ENCODE peak calls at places on chromosomes 2 and 18, in nine cellular contexts. N is AG04449, Y is H1, C is AG04450, E is astrocyte of the spinal cord, G is fibroblast of the aortic adventitia, P is Peyer's patch, X is progenitor cell of endocrine pancreas, S is GM20000. K is an unnamed sample.

GRCh38 chr2:70190086-70190412 is 770 bp downstream of the C2orf42 start:
- DNase-seq in X (no peak), E (no peak), C (no peak), S (no peak), Y (no peak), N (no peak), G (no peak), P (no peak), K (no peak)

GRCh38 chr18:45106331-45106774 is 425.7 kb downstream of the SETBP1 start:
- DNase-seq in C (no peak), E (peak), N (no peak), P (no peak), Y (no peak), S (peak), G (peak), X (no peak), K (peak)

GRCh38 chr2:88212251-88212790 is 42.2 kb downstream of the THNSL2 start:
- DNase-seq in N (no peak), G (peak), X (no peak), Y (peak), E (no peak), S (no peak), C (no peak), P (no peak), K (no peak)

GRCh38 chr2:209525834-209526281 is 102.0 kb downstream of the MAP2 start:
- DNase-seq in C (peak), E (peak), P (no peak), S (no peak), G (peak), X (no peak), N (peak), Y (no peak), K (no peak)

GRCh38 chr2:57397550-57398360 is 648.9 kb upstream of the VRK2 start:
- DNase-seq in G (no peak), X (no peak), E (no peak), C (no peak), P (no peak), S (no peak), Y (no peak), N (no peak), K (no peak)

GRCh38 chr2:42202299-42203008 is 33.3 kb downstream of the EML4 start:
- DNase-seq in G (peak), X (no peak), N (no peak), E (no peak), C (no peak), P (no peak), Y (no peak), S (no peak), K (no peak)

GRCh38 chr2:191114403-191114886 is 36.3 kb downstream of the STAT4 start:
- DNase-seq in P (no peak), Y (no peak), N (no peak), S (peak), G (peak), E (no peak), C (no peak), X (no peak), K (peak)

GRCh38 chr18:23369231-23369630 is 83.9 kb upstream of the RIOK3 start:
- DNase-seq in N (no peak), S (no peak), C (no peak), E (no peak), G (no peak), Y (no peak), P (no peak), X (no peak), K (no peak)

GRCh38 chr18:68778280-68778875 is 19.5 kb upstream of the CCDC102B start:
- DNase-seq in S (no peak), G (no peak), Y (no peak), N (no peak), X (no peak), E (no peak), P (no peak), C (no peak), K (no peak)

GRCh38 chr2:226440119-226440917 is 359.3 kb downstream of the IRS1 start:
- DNase-seq in E (peak), S (no peak), G (peak), C (no peak), N (no peak), Y (no peak), P (no peak), X (no peak), K (no peak)

GRCh38 chr2:667332-668000 is 9.7 kb downstream of the TMEM18 start:
- DNase-seq in Y (no peak), P (no peak), G (peak), X (no peak), N (no peak), E (peak), C (peak), S (no peak), K (no peak)

GRCh38 chr2:133475610-133476009 is 92.7 kb downstream of the NCKAP5 start:
- DNase-seq in P (no peak), N (no peak), S (no peak), E (no peak), G (no peak), Y (no peak), X (no peak), C (no peak), K (no peak)

GRCh38 chr2:172777431-172777830 is 41.8 kb downstream of the RAPGEF4 start:
- DNase-seq in P (no peak), S (no peak), C (no peak), E (no peak), X (no peak), G (no peak), Y (no peak), N (no peak), K (no peak)

GRCh38 chr2:217955881-217956493 is 46.8 kb downstream of the TNS1 start:
- DNase-seq in G (no peak), E (no peak), X (no peak), N (no peak), P (peak), C (no peak), Y (no peak), S (no peak), K (no peak)

GRCh38 chr18:28003451-28003850 is 173.5 kb downstream of the CDH2 start:
- DNase-seq in C (peak), S (no peak), Y (no peak), P (no peak), X (no peak), E (peak), N (no peak), G (peak), K (no peak)

GRCh38 chr2:157692768-157693167 is 64.1 kb upstream of the ACVR1C start:
- DNase-seq in N (peak), S (no peak), E (peak), X (no peak), Y (no peak), P (no peak), C (peak), G (peak), K (no peak)

GRCh38 chr2:233031556-233032500 is 644 bp upstream of the NEU2 start:
- DNase-seq in E (no peak), P (no peak), S (no peak), C (no peak), N (no peak), Y (no peak), G (no peak), X (no peak), K (no peak)
- TF ChIP-seq CTCF in E (no peak), P (no peak), S (no peak), C (no peak), N (no peak), Y (peak), G (no peak), X (no peak), K (no peak)

DNA sequence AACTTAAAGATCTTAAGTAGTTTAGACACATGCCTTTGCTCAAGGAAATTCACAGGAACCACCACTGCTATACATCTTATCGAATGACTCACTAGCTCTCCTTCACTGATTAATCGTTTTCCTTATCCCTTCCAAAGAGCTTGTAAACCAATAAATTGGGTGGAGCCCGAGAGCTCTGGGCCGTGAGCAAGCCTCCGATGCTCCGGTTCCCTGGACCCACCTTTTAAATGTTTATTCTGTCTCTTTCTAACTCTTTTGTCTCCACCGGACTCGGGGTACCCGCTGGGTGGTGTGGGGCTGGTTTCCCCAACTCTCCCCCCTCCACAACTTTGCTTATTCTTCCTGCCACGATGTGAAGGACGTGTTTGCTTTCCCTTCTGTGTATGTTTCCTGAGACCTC is 292.9 kb upstream of the TMEFF2 start:
- DNase-seq in N (no peak), E (no peak), G (no peak), C (no peak), X (no peak), Y (no peak), P (peak), S (no peak), K (no peak)
- TF ChIP-seq CTCF in N (no peak), E (no peak), G (no peak), C (no peak), X (no peak), Y (no peak), P (no peak), S (no peak), K (no peak)

GRCh38 chr2:40210968-40211353 is 240.9 kb downstream of the SLC8A1 start:
- DNase-seq in G (no peak), X (no peak), N (no peak), Y (no peak), S (no peak), C (no peak), P (no peak), E (no peak), K (no peak)

GRCh38 chr2:40213616-40214015 is 238.3 kb downstream of the SLC8A1 start:
- DNase-seq in P (no peak), S (no peak), X (no peak), N (no peak), Y (no peak), E (no peak), C (no peak), G (peak), K (no peak)

GRCh38 chr2:40210344-40210967 is 241.4 kb downstream of the SLC8A1 start:
- DNase-seq in P (no peak), S (no peak), C (no peak), Y (no peak), X (no peak), G (no peak), E (no peak), N (no peak), K (no peak)

GRCh38 chr2:40209728-40210127 is 242.2 kb downstream of the SLC8A1 start:
- DNase-seq in N (no peak), Y (no peak), S (no peak), C (no peak), E (no peak), G (no peak), P (no peak), X (no peak), K (no peak)

DNA sequence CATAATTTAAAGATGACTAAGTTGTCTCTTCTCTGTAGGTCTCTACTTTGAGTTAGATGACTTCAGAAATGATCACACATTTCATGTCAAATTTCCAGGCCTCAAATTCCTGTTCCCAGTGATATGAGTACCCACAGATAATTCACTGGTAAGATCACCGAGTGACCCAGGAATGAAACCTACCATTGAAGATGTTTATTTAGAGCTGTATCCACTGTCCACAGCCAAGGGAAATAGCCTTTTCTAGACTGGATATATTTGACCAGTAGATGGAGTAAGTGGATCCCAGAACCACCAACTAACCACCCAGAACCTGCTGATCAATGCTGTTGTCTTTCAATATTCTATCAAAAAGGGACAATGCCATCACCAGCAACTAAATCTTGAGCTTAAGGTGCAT is 238.8 kb downstream of the SLC8A1 start:
- DNase-seq in P (no peak), E (peak), S (no peak), C (no peak), N (no peak), Y (no peak), X (no peak), G (peak), K (no peak)
- TF ChIP-seq CTCF in P (peak), E (peak), S (no peak), C (peak), N (peak), Y (peak), X (peak), G (peak), K (no peak)

GRCh38 chr2:196239622-196240587 is 68.5 kb upstream of the STK17B start:
- DNase-seq in N (no peak), G (peak), E (peak), S (peak), Y (no peak), X (no peak), P (no peak), C (no peak), K (peak)
- TF ChIP-seq CTCF in N (no peak), G (no peak), E (no peak), S (no peak), Y (no peak), X (no peak), P (peak), C (no peak), K (no peak)

DNA sequence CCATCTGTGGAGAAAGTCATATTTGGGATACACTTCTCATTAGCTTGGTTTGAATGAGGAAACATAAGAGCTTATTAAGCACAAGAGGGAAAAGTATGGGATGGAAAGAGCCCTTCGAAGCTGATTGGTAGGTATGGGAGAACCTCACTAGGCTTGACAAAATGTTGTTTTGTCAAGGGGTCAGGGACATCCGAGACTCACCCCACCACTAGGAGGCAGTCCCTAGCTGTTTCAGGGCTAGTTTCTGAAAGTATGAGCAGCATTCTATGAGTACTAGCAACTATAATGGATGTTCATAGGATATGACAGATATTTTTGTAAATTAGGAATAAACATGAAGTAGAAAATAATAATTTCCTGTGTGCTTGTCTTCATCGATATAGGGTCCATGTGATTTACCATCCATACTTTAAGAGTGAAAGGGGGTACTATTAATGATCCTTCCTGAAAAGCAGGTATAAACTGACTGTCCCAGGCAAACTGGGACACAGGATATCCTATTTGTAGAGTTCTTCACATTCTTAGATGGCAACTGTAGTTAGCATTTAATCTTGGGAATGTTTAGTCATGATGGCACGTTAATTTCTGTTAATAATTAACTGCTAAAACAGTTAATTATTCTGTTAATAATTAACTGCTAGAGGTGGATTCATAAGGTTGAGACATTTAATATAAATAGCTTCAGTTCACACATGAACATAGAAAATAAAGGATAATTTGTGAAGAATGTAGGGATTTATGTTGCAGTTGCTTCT is 28.4 kb downstream of the OTX1 start:
- DNase-seq in G (no peak), C (no peak), Y (peak), N (no peak), S (peak), X (no peak), P (no peak), E (no peak), K (no peak)
- TF ChIP-seq CTCF in G (peak), C (peak), Y (peak), N (peak), S (no peak), X (peak), P (no peak), E (no peak), K (no peak)

K was measured in natural killer cell.